ENCODE peak calls at places on chromosomes 2 and 18, in five cellular contexts. R is uterus, F is adrenal gland, Z is tibial nerve, T is esophagus squamous epithelium. S is an unnamed sample.

GRCh38 chr18:10245517-10246175 is 208.8 kb upstream of the APCDD1 start:
- DNase-seq in F (no peak), R (peak; percentile 81), Z (no peak), T (no peak), S (no peak)

GRCh38 chr18:71105078-71105819 is 816.4 kb downstream of the SOCS6 start:
- DNase-seq in T (no peak), Z (no peak), F (no peak), R (no peak), S (no peak)

GRCh38 chr18:23134780-23135678 is at the start of gene CABLES1:
- DNase-seq in Z (peak; percentile 51), F (peak; percentile 59), R (peak; percentile 66), T (no peak), S (peak; percentile 73)

GRCh38 chr18:44548291-44549221 is 132.1 kb upstream of the SETBP1 start:
- DNase-seq in F (no peak), T (no peak), R (no peak), Z (no peak), S (peak; percentile 29)

GRCh38 chr2:30948120-30948519 is 140.9 kb upstream of the CAPN13 start:
- DNase-seq in R (no peak), F (no peak), Z (no peak), T (no peak), S (no peak)

GRCh38 chr2:186422226-186422625 is 63.8 kb upstream of the ZC3H15 start:
- DNase-seq in R (peak; percentile 39), Z (no peak), F (peak; percentile 69), T (no peak), S (no peak)

GRCh38 chr2:29042581-29043075 is 31.7 kb downstream of the PCARE start:
- DNase-seq in Z (no peak), R (peak; percentile 35), F (peak; percentile 24), T (no peak), S (peak; percentile 83)

GRCh38 chr2:20156826-20157605 is 67.9 kb downstream of the SDC1 start:
- DNase-seq in T (no peak), Z (no peak), R (no peak), F (no peak), S (no peak)

GRCh38 chr2:37632310-37632709 is 39.1 kb downstream of the CDC42EP3 start:
- DNase-seq in F (no peak), T (no peak), R (no peak), Z (no peak), S (no peak)

GRCh38 chr2:230873670-230874401 is 9.1 kb downstream of the ITM2C start:
- DNase-seq in F (no peak), Z (no peak), T (no peak), R (no peak), S (no peak)

GRCh38 chr18:68925268-68925667 is 127.4 kb downstream of the CCDC102B start:
- DNase-seq in T (no peak), F (no peak), Z (no peak), R (no peak), S (no peak)

GRCh38 chr18:23207191-23207955 is 72.1 kb downstream of the CABLES1 start:
- DNase-seq in Z (no peak), R (no peak), T (no peak), F (no peak), S (no peak)

GRCh38 chr2:2889141-2889540 is 488.5 kb downstream of the EIPR1 start:
- DNase-seq in F (no peak), T (no peak), R (no peak), Z (no peak), S (no peak)

GRCh38 chr2:103459302-103459701 is 697.5 kb downstream of the TMEM182 start:
- DNase-seq in R (no peak), T (no peak), F (no peak), Z (no peak), S (no peak)

GRCh38 chr2:148130571-148130970 is 109.7 kb downstream of the MBD5 start:
- DNase-seq in F (no peak), T (no peak), R (no peak), Z (no peak), S (no peak)

GRCh38 chr2:196367633-196368032 is 196.3 kb upstream of the STK17B start:
- DNase-seq in Z (no peak), T (no peak), R (no peak), F (no peak), S (no peak)

GRCh38 chr2:152730591-152731333 is 12.3 kb downstream of the ARL6IP6 start:
- DNase-seq in F (no peak), R (no peak), Z (peak; percentile 5), T (no peak), S (no peak)

GRCh38 chr2:222301296-222301997 is 2.6 kb upstream of the PAX3 start:
- DNase-seq in F (no peak), T (no peak), Z (no peak), R (no peak), S (no peak)

GRCh38 chr2:225495706-225496105 is 96.2 kb downstream of the NYAP2 start:
- DNase-seq in F (no peak), R (no peak), Z (no peak), T (no peak), S (no peak)

GRCh38 chr2:231399853-231400667 is 4.5 kb downstream of the B3GNT7 start:
- DNase-seq in Z (no peak), R (peak; percentile 64), T (no peak), F (peak; percentile 80), S (peak; percentile 89)

GRCh38 chr2:179809606-179810005 is 51.8 kb downstream of the ZNF385B start:
- DNase-seq in Z (no peak), F (no peak), T (no peak), R (no peak), S (no peak)

GRCh38 chr2:78486565-78486964 is 538.9 kb upstream of the REG3G start:
- DNase-seq in F (no peak), R (no peak), T (no peak), Z (no peak), S (no peak)

GRCh38 chr2:57450170-57450569 is 596.4 kb upstream of the VRK2 start:
- DNase-seq in Z (no peak), R (no peak), T (no peak), F (no peak), S (no peak)

GRCh38 chr2:6785511-6785910 is 80.2 kb downstream of the CMPK2 start:
- DNase-seq in R (no peak), Z (no peak), T (no peak), F (no peak), S (no peak)

GRCh38 chr18:54873884-54874255 is 45.6 kb downstream of the RAB27B start:
- DNase-seq in T (no peak), F (no peak), Z (no peak), R (no peak), S (no peak)

GRCh38 chr2:63875143-63875542 is 33.4 kb downstream of the UGP2 start:
- DNase-seq in T (no peak), R (no peak), F (no peak), Z (no peak), S (no peak)

GRCh38 chr18:78937166-78937565 is 42.5 kb upstream of the SALL3 start:
- DNase-seq in T (no peak), R (no peak), F (no peak), Z (no peak), S (no peak)

GRCh38 chr2:108363048-108363899 is 14.5 kb upstream of the SULT1C4 start:
- DNase-seq in R (no peak), T (no peak), F (no peak), Z (no peak), S (no peak)

GRCh38 chr2:16745466-16745865 is 79.8 kb upstream of the CYRIA start:
- DNase-seq in T (no peak), R (no peak), F (no peak), Z (no peak), S (no peak)

DNA sequence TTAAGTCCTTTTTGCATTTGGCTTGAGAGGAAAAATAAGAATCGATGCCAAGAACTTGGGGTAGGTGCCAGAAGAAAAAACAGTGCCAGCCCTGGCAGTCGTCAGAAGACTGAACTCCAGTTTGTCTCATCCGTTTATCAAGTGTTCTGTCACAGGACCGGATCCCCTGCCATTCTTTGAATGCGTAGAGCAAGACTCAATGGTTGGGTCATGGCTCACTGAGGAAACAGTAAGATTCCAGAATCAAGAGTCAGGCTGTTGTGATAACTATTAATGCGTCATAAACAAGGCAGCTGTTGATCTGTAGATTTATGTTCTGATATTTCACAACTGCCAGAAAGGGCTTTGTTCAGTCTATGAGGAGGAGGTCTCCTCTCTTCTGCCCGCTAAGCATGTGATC is 133.1 kb downstream of the GFPT1 start:
- DNase-seq in R (peak; percentile 52), F (peak; percentile 53), T (no peak), Z (no peak), S (no peak)
- TF ChIP-seq POLR2A in R (no peak), F (no peak), T (no peak), Z (no peak), S (no peak)

GRCh38 chr18:64119916-64120315 is 29.0 kb downstream of the LINC00305 start:
- DNase-seq in F (no peak), Z (no peak), R (no peak), T (no peak), S (no peak)
- TF ChIP-seq CTCF in F (no peak), Z (no peak), R (no peak), T (no peak), S (no peak)

GRCh38 chr2:170969030-170969429 is 40.0 kb downstream of the GORASP2 start:
- DNase-seq in Z (no peak), R (no peak), F (no peak), T (no peak), S (no peak)

GRCh38 chr2:170966648-170967396 is 37.8 kb downstream of the GORASP2 start:
- DNase-seq in Z (no peak), T (no peak), R (no peak), F (no peak), S (no peak)

GRCh38 chr2:170967553-170967952 is 38.5 kb downstream of the GORASP2 start:
- DNase-seq in F (no peak), T (no peak), R (no peak), Z (no peak), S (no peak)

GRCh38 chr2:170969872-170970271 is 40.8 kb downstream of the GORASP2 start:
- DNase-seq in R (no peak), T (no peak), F (no peak), Z (no peak), S (no peak)

DNA sequence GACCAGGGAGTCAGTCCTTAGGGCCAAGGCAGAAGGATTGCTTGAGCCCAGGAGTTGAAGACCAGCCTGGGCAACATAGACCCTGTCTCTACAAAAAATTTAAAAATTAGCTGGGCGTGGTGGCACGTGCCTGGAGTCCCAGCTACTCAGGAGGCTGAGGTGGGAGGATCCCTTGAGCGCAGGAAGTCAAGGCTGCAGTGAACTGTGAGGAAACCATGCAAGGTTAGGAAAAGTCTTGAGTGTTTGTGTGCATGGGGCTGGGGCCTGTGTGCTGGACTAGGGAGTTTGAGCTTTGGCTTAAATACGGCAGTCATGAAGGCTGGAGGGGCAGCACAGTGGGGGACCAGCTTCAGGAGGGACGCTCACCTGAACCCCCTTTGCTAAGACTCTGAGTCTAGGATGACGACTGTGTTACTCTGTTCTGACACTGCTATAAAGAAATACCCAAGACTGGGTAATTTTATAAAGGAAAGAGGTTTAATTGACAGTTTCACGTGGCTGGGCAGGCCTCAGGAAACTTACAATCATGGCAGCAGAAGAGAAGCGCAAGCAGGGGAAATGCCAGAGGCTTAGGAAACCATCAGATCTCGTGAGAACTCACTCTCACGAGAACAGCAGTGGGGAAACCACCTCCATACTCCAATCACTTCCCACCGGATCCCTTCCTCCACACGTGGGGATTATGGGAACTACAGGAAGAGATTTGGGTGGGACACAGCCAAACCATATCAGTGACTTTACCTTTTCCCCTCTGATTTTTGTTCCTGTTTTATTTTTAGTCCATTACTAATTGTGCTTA is 39.4 kb downstream of the GORASP2 start:
- DNase-seq in R (no peak), Z (no peak), T (no peak), F (no peak), S (no peak)
- TF ChIP-seq POLR2A in R (no peak), Z (no peak), T (no peak), F (no peak), S (no peak)

GRCh38 chr2:172865422-172865821 is 129.8 kb downstream of the RAPGEF4 start:
- DNase-seq in T (no peak), F (no peak), Z (no peak), R (no peak), S (no peak)
- TF ChIP-seq CTCF in T (no peak), F (no peak), Z (no peak), R (no peak), S (no peak)

S was measured in ovary.